ENCODE peak calls at places on chromosome 12, in ten cellular contexts. One of them, this sample, is unnamed.

GRCh38 chr12:133129368-133130037 is 571 bp downstream of the ZNF891 start:
- DNase-seq in cardiac muscle cell: peak; percentile 0
- DNase-seq in astrocyte: peak; percentile 44
- DNase-seq in SJCRH30: peak; percentile 3
- DNase-seq in lung: no peak
- DNase-seq in heart left ventricle: no peak
- DNase-seq in GM23338: peak; percentile 37
- DNase-seq in fibroblast of lung: peak; percentile 49
- DNase-seq in CD8-positive, alpha-beta memory T cell: no peak
- DNase-seq in PC-3: peak; percentile 35
- DNase-seq in this sample: no peak

GRCh38 chr12:31220633-31221565 is 105.1 kb downstream of the SINHCAF start:
- DNase-seq in cardiac muscle cell: no peak
- DNase-seq in astrocyte: peak; percentile 13
- DNase-seq in SJCRH30: no peak
- DNase-seq in lung: no peak
- DNase-seq in heart left ventricle: no peak
- DNase-seq in GM23338: no peak
- DNase-seq in fibroblast of lung: peak; percentile 34
- DNase-seq in CD8-positive, alpha-beta memory T cell: no peak
- DNase-seq in PC-3: no peak
- DNase-seq in this sample: no peak

GRCh38 chr12:12442548-12443071 is 85.7 kb downstream of the BORCS5 start:
- DNase-seq in cardiac muscle cell: no peak
- DNase-seq in astrocyte: peak; percentile 77
- DNase-seq in SJCRH30: no peak
- DNase-seq in lung: no peak
- DNase-seq in heart left ventricle: no peak
- DNase-seq in GM23338: no peak
- DNase-seq in fibroblast of lung: peak; percentile 80
- DNase-seq in CD8-positive, alpha-beta memory T cell: no peak
- DNase-seq in PC-3: peak; percentile 58
- DNase-seq in this sample: no peak

GRCh38 chr12:26691234-26691970 is 141.6 kb downstream of the ITPR2 start:
- DNase-seq in cardiac muscle cell: peak; percentile 33
- DNase-seq in astrocyte: peak; percentile 98
- DNase-seq in SJCRH30: peak; percentile 26
- DNase-seq in lung: no peak
- DNase-seq in heart left ventricle: no peak
- DNase-seq in GM23338: peak; percentile 79
- DNase-seq in fibroblast of lung: peak; percentile 99
- DNase-seq in CD8-positive, alpha-beta memory T cell: no peak
- DNase-seq in PC-3: peak; percentile 100
- DNase-seq in this sample: no peak

GRCh38 chr12:99648183-99648582 is 630 bp downstream of the GARIN6 start:
- DNase-seq in cardiac muscle cell: no peak
- DNase-seq in astrocyte: no peak
- DNase-seq in SJCRH30: no peak
- DNase-seq in lung: no peak
- DNase-seq in heart left ventricle: no peak
- DNase-seq in GM23338: no peak
- DNase-seq in fibroblast of lung: no peak
- DNase-seq in CD8-positive, alpha-beta memory T cell: no peak
- DNase-seq in PC-3: no peak
- DNase-seq in this sample: no peak

GRCh38 chr12:642633-643477 is 20.4 kb downstream of the NINJ2 start:
- DNase-seq in cardiac muscle cell: peak; percentile 69
- DNase-seq in astrocyte: peak; percentile 42
- DNase-seq in SJCRH30: peak; percentile 61
- DNase-seq in lung: peak; percentile 80
- DNase-seq in heart left ventricle: peak; percentile 87
- DNase-seq in GM23338: peak; percentile 83
- DNase-seq in fibroblast of lung: peak; percentile 74
- DNase-seq in CD8-positive, alpha-beta memory T cell: peak; percentile 81
- DNase-seq in PC-3: no peak
- DNase-seq in this sample: peak; percentile 86

GRCh38 chr12:52436000-52436827 is 2.0 kb upstream of the KRT75 start:
- DNase-seq in cardiac muscle cell: peak; percentile 62
- DNase-seq in astrocyte: peak; percentile 93
- DNase-seq in SJCRH30: no peak
- DNase-seq in lung: no peak
- DNase-seq in heart left ventricle: no peak
- DNase-seq in GM23338: no peak
- DNase-seq in fibroblast of lung: peak; percentile 95
- DNase-seq in CD8-positive, alpha-beta memory T cell: no peak
- DNase-seq in PC-3: peak; percentile 94
- DNase-seq in this sample: peak; percentile 32

GRCh38 chr12:96489392-96490056 is at the start of gene CFAP54:
- DNase-seq in cardiac muscle cell: peak; percentile 96
- DNase-seq in astrocyte: peak; percentile 76
- DNase-seq in SJCRH30: peak; percentile 83
- DNase-seq in lung: peak; percentile 93
- DNase-seq in heart left ventricle: peak; percentile 92
- DNase-seq in GM23338: peak; percentile 98
- DNase-seq in fibroblast of lung: peak; percentile 88
- DNase-seq in CD8-positive, alpha-beta memory T cell: peak; percentile 93
- DNase-seq in PC-3: peak; percentile 97
- DNase-seq in this sample: peak; percentile 92

GRCh38 chr12:32083489-32083888 is 23.2 kb upstream of the BICD1 start:
- DNase-seq in cardiac muscle cell: no peak
- DNase-seq in astrocyte: peak; percentile 80
- DNase-seq in SJCRH30: no peak
- DNase-seq in lung: no peak
- DNase-seq in heart left ventricle: no peak
- DNase-seq in GM23338: no peak
- DNase-seq in fibroblast of lung: peak; percentile 84
- DNase-seq in CD8-positive, alpha-beta memory T cell: no peak
- DNase-seq in PC-3: peak; percentile 59
- DNase-seq in this sample: no peak

GRCh38 chr12:67517181-67517887 is 131.2 kb upstream of the DYRK2 start:
- DNase-seq in cardiac muscle cell: no peak
- DNase-seq in astrocyte: peak; percentile 90
- DNase-seq in SJCRH30: no peak
- DNase-seq in lung: no peak
- DNase-seq in heart left ventricle: no peak
- DNase-seq in GM23338: no peak
- DNase-seq in fibroblast of lung: peak; percentile 91
- DNase-seq in CD8-positive, alpha-beta memory T cell: no peak
- DNase-seq in PC-3: peak; percentile 96
- DNase-seq in this sample: peak; percentile 85

GRCh38 chr12:110718222-110718908 is 24.3 kb downstream of the PPP1CC start:
- DNase-seq in cardiac muscle cell: no peak
- DNase-seq in astrocyte: no peak
- DNase-seq in SJCRH30: no peak
- DNase-seq in lung: no peak
- DNase-seq in heart left ventricle: no peak
- DNase-seq in GM23338: no peak
- DNase-seq in fibroblast of lung: no peak
- DNase-seq in CD8-positive, alpha-beta memory T cell: no peak
- DNase-seq in PC-3: no peak
- DNase-seq in this sample: no peak

DNA sequence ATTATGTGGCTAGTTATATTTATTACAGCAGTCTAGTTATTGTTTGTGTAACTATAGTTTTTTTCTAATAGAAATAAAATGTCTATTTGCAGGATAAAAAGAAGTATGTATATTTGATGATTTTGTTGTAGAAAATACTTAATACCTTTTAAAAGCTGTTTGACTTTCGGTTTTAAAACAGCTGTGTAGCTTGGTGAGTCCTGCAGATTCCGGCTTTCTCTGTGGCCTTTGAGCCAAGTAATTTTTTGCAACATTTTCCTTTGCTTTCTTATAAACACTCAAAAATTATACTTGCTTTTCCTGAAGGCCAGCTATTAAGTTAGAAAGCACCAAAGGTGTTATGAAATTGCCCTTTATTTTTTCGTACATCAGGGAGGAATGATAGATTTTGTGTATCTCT is 63.5 kb downstream of the CRADD start:
- DNase-seq in cardiac muscle cell: no peak
- DNase-seq in astrocyte: no peak
- DNase-seq in SJCRH30: no peak
- DNase-seq in lung: no peak
- DNase-seq in heart left ventricle: no peak
- DNase-seq in GM23338: peak; percentile 11
- DNase-seq in fibroblast of lung: no peak
- DNase-seq in CD8-positive, alpha-beta memory T cell: no peak
- DNase-seq in PC-3: peak; percentile 46
- DNase-seq in this sample: no peak
- H3K4me3 ChIP-seq in cardiac muscle cell: no peak overlapping the region
- H3K4me3 ChIP-seq in astrocyte: no peak overlapping the region
- H3K4me3 ChIP-seq in SJCRH30: no peak overlapping the region
- H3K4me3 ChIP-seq in lung: no peak overlapping the region
- H3K4me3 ChIP-seq in heart left ventricle: peak overlapping the region; percentile 68
- H3K4me3 ChIP-seq in GM23338: peak overlapping the region; percentile 59
- H3K4me3 ChIP-seq in fibroblast of lung: peak overlapping the region; percentile 42
- H3K4me3 ChIP-seq in CD8-positive, alpha-beta memory T cell: no peak overlapping the region
- H3K4me3 ChIP-seq in PC-3: peak overlapping the region; percentile 81
- H3K4me3 ChIP-seq in this sample: no peak overlapping the region

GRCh38 chr12:124681779-124682391 is 114.5 kb upstream of the NCOR2 start:
- DNase-seq in cardiac muscle cell: no peak
- DNase-seq in astrocyte: peak; percentile 82
- DNase-seq in SJCRH30: peak; percentile 69
- DNase-seq in lung: no peak
- DNase-seq in heart left ventricle: peak; percentile 74
- DNase-seq in GM23338: no peak
- DNase-seq in fibroblast of lung: peak; percentile 84
- DNase-seq in CD8-positive, alpha-beta memory T cell: no peak
- DNase-seq in PC-3: peak; percentile 75
- DNase-seq in this sample: no peak

GRCh38 chr12:124683330-124683662 is 115.9 kb upstream of the NCOR2 start:
- DNase-seq in cardiac muscle cell: no peak
- DNase-seq in astrocyte: no peak
- DNase-seq in SJCRH30: peak; percentile 59
- DNase-seq in lung: peak; percentile 73
- DNase-seq in heart left ventricle: no peak
- DNase-seq in GM23338: peak; percentile 53
- DNase-seq in fibroblast of lung: peak; percentile 65
- DNase-seq in CD8-positive, alpha-beta memory T cell: no peak
- DNase-seq in PC-3: peak; percentile 90
- DNase-seq in this sample: no peak

GRCh38 chr12:124683725-124684124 is 116.3 kb upstream of the NCOR2 start:
- DNase-seq in cardiac muscle cell: no peak
- DNase-seq in astrocyte: no peak
- DNase-seq in SJCRH30: no peak
- DNase-seq in lung: no peak
- DNase-seq in heart left ventricle: no peak
- DNase-seq in GM23338: no peak
- DNase-seq in fibroblast of lung: no peak
- DNase-seq in CD8-positive, alpha-beta memory T cell: no peak
- DNase-seq in PC-3: no peak
- DNase-seq in this sample: no peak

GRCh38 chr12:124680863-124681778 is 113.7 kb upstream of the NCOR2 start:
- DNase-seq in cardiac muscle cell: no peak
- DNase-seq in astrocyte: peak; percentile 94
- DNase-seq in SJCRH30: peak; percentile 87
- DNase-seq in lung: no peak
- DNase-seq in heart left ventricle: no peak
- DNase-seq in GM23338: peak; percentile 63
- DNase-seq in fibroblast of lung: peak; percentile 96
- DNase-seq in CD8-positive, alpha-beta memory T cell: no peak
- DNase-seq in PC-3: peak; percentile 99
- DNase-seq in this sample: no peak

GRCh38 chr12:124682425-124683329 is 115.3 kb upstream of the NCOR2 start:
- DNase-seq in cardiac muscle cell: no peak
- DNase-seq in astrocyte: no peak
- DNase-seq in SJCRH30: no peak
- DNase-seq in lung: no peak
- DNase-seq in heart left ventricle: no peak
- DNase-seq in GM23338: no peak
- DNase-seq in fibroblast of lung: no peak
- DNase-seq in CD8-positive, alpha-beta memory T cell: no peak
- DNase-seq in PC-3: no peak
- DNase-seq in this sample: no peak
- H3K4me1 ChIP-seq in cardiac muscle cell: peaks cover 7% of the 10 kb centered on the region
- H3K4me1 ChIP-seq in astrocyte: peaks cover 72% of the 10 kb centered on the region
- H3K4me1 ChIP-seq in SJCRH30: peaks cover 68% of the 10 kb centered on the region
- H3K4me1 ChIP-seq in lung: no peaks in the 10 kb centered on the region
- H3K4me1 ChIP-seq in heart left ventricle: peaks cover 35% of the 10 kb centered on the region
- H3K4me1 ChIP-seq in GM23338: peaks cover 2% of the 10 kb centered on the region
- H3K4me1 ChIP-seq in fibroblast of lung: peaks cover 42% of the 10 kb centered on the region
- H3K4me1 ChIP-seq in CD8-positive, alpha-beta memory T cell: peaks cover 11% of the 10 kb centered on the region
- H3K4me1 ChIP-seq in PC-3: peaks cover 69% of the 10 kb centered on the region
- H3K4me1 ChIP-seq in this sample: peaks cover 33% of the 10 kb centered on the region

GRCh38 chr12:6478406-6478805 is 7.9 kb upstream of the VAMP1 start:
- DNase-seq in cardiac muscle cell: no peak
- DNase-seq in astrocyte: no peak
- DNase-seq in SJCRH30: no peak
- DNase-seq in lung: no peak
- DNase-seq in heart left ventricle: no peak
- DNase-seq in GM23338: no peak
- DNase-seq in fibroblast of lung: peak; percentile 36
- DNase-seq in CD8-positive, alpha-beta memory T cell: no peak
- DNase-seq in PC-3: no peak
- DNase-seq in this sample: no peak
- H3K4me3 ChIP-seq in cardiac muscle cell: no peak overlapping the region
- H3K4me3 ChIP-seq in astrocyte: no peak overlapping the region
- H3K4me3 ChIP-seq in SJCRH30: no peak overlapping the region
- H3K4me3 ChIP-seq in lung: no peak overlapping the region
- H3K4me3 ChIP-seq in heart left ventricle: no peak overlapping the region
- H3K4me3 ChIP-seq in GM23338: no peak overlapping the region
- H3K4me3 ChIP-seq in fibroblast of lung: no peak overlapping the region
- H3K4me3 ChIP-seq in CD8-positive, alpha-beta memory T cell: no peak overlapping the region
- H3K4me3 ChIP-seq in PC-3: no peak overlapping the region
- H3K4me3 ChIP-seq in this sample: no peak overlapping the region

GRCh38 chr12:68790081-68790951 is 17.7 kb upstream of the MDM2 start:
- DNase-seq in cardiac muscle cell: no peak
- DNase-seq in astrocyte: no peak
- DNase-seq in SJCRH30: no peak
- DNase-seq in lung: no peak
- DNase-seq in heart left ventricle: no peak
- DNase-seq in GM23338: no peak
- DNase-seq in fibroblast of lung: no peak
- DNase-seq in CD8-positive, alpha-beta memory T cell: no peak
- DNase-seq in PC-3: no peak
- DNase-seq in this sample: no peak

GRCh38 chr12:68790952-68791234 is 17.1 kb upstream of the MDM2 start:
- DNase-seq in cardiac muscle cell: no peak
- DNase-seq in astrocyte: no peak
- DNase-seq in SJCRH30: no peak
- DNase-seq in lung: no peak
- DNase-seq in heart left ventricle: no peak
- DNase-seq in GM23338: no peak
- DNase-seq in fibroblast of lung: no peak
- DNase-seq in CD8-positive, alpha-beta memory T cell: no peak
- DNase-seq in PC-3: no peak
- DNase-seq in this sample: no peak

GRCh38 chr12:68786929-68787328 is 21.0 kb upstream of the MDM2 start:
- DNase-seq in cardiac muscle cell: no peak
- DNase-seq in astrocyte: no peak
- DNase-seq in SJCRH30: no peak
- DNase-seq in lung: no peak
- DNase-seq in heart left ventricle: no peak
- DNase-seq in GM23338: peak; percentile 26
- DNase-seq in fibroblast of lung: no peak
- DNase-seq in CD8-positive, alpha-beta memory T cell: no peak
- DNase-seq in PC-3: no peak
- DNase-seq in this sample: no peak

GRCh38 chr12:68788554-68789143 is 19.3 kb upstream of the MDM2 start:
- DNase-seq in cardiac muscle cell: no peak
- DNase-seq in astrocyte: no peak
- DNase-seq in SJCRH30: no peak
- DNase-seq in lung: no peak
- DNase-seq in heart left ventricle: no peak
- DNase-seq in GM23338: no peak
- DNase-seq in fibroblast of lung: no peak
- DNase-seq in CD8-positive, alpha-beta memory T cell: no peak
- DNase-seq in PC-3: no peak
- DNase-seq in this sample: no peak

GRCh38 chr12:68789144-68789878 is 18.7 kb upstream of the MDM2 start:
- DNase-seq in cardiac muscle cell: no peak
- DNase-seq in astrocyte: no peak
- DNase-seq in SJCRH30: no peak
- DNase-seq in lung: no peak
- DNase-seq in heart left ventricle: no peak
- DNase-seq in GM23338: no peak
- DNase-seq in fibroblast of lung: no peak
- DNase-seq in CD8-positive, alpha-beta memory T cell: no peak
- DNase-seq in PC-3: no peak
- DNase-seq in this sample: peak; percentile 26
- H3K4me1 ChIP-seq in cardiac muscle cell: peaks cover 7% of the 10 kb centered on the region
- H3K4me1 ChIP-seq in astrocyte: peaks cover 3% of the 10 kb centered on the region
- H3K4me1 ChIP-seq in SJCRH30: peaks cover 25% of the 10 kb centered on the region
- H3K4me1 ChIP-seq in lung: no peaks in the 10 kb centered on the region
- H3K4me1 ChIP-seq in heart left ventricle: no peaks in the 10 kb centered on the region
- H3K4me1 ChIP-seq in GM23338: no peaks in the 10 kb centered on the region
- H3K4me1 ChIP-seq in fibroblast of lung: peaks cover 2% of the 10 kb centered on the region
- H3K4me1 ChIP-seq in CD8-positive, alpha-beta memory T cell: no peaks in the 10 kb centered on the region
- H3K4me1 ChIP-seq in PC-3: peaks cover under 1% of the 10 kb centered on the region
- H3K4me1 ChIP-seq in this sample: peaks cover 48% of the 10 kb centered on the region

This sample was measured in body of pancreas.